ENCODE peak calls at places on chromosomes 12 and 14, in ten cellular contexts. Z is thoracic aorta, K is K562, I is epithelial cell of esophagus, U is astrocyte, V is foreskin fibroblast, Y is pancreas, Q is GM06990, M is brain microvascular endothelial cell, O is GM12865. J is an unnamed sample.

GRCh38 chr12:31206038-31206670 is 119.8 kb downstream of the SINHCAF start:
- DNase-seq in Z (no peak), K (no peak), I (peak), U (peak), V (peak), Y (no peak), Q (no peak), M (peak), O (no peak), J (peak)

GRCh38 chr12:71840226-71840847 is 778 bp downstream of the TBC1D15 start:
- DNase-seq in Z (no peak), K (peak), I (peak), U (peak), V (peak), Y (no peak), Q (no peak), M (peak), O (peak), J (peak)

GRCh38 chr14:54746019-54746418 is 156.6 kb downstream of the GCH1 start:
- DNase-seq in Z (no peak), K (no peak), I (no peak), U (no peak), V (no peak), Y (no peak), Q (no peak), M (no peak), O (no peak), J (no peak)

GRCh38 chr12:30414507-30414906 is 281.2 kb downstream of the IPO8 start:
- DNase-seq in Z (no peak), K (no peak), I (no peak), U (no peak), V (no peak), Y (no peak), Q (no peak), M (no peak), O (no peak), J (no peak)

GRCh38 chr12:28023156-28023887 is 50.8 kb upstream of the PTHLH start:
- DNase-seq in Z (no peak), K (no peak), I (peak), U (peak), V (peak), Y (no peak), Q (no peak), M (peak), O (no peak), J (peak)

GRCh38 chr12:50362671-50363070 is 33.7 kb downstream of the FAM186A start:
- DNase-seq in Z (no peak), K (no peak), I (no peak), U (no peak), V (no peak), Y (no peak), Q (no peak), M (no peak), O (no peak), J (no peak)

GRCh38 chr14:94100847-94101246 is 9.7 kb upstream of the IFI27 start:
- DNase-seq in Z (no peak), K (no peak), I (peak), U (peak), V (peak), Y (no peak), Q (no peak), M (peak), O (no peak), J (peak)

GRCh38 chr12:62957233-62957953 is 22.4 kb upstream of the PPM1H start:
- DNase-seq in Z (no peak), K (no peak), I (no peak), U (no peak), V (no peak), Y (no peak), Q (no peak), M (peak), O (no peak), J (peak)

GRCh38 chr12:6535960-6536847 is 1.9 kb downstream of the GAPDH start:
- DNase-seq in Z (no peak), K (no peak), I (no peak), U (no peak), V (no peak), Y (no peak), Q (no peak), M (no peak), O (peak), J (peak)

GRCh38 chr14:24312736-24313507 is 1.6 kb downstream of the LTB4R start:
- DNase-seq in Z (no peak), K (no peak), I (no peak), U (no peak), V (no peak), Y (no peak), Q (no peak), M (peak), O (peak), J (no peak)

GRCh38 chr14:23028800-23029199 is 5.9 kb downstream of the PSMB5 start:
- DNase-seq in Z (no peak), K (no peak), I (no peak), U (peak), V (no peak), Y (no peak), Q (no peak), M (no peak), O (no peak), J (no peak)

GRCh38 chr14:75450381-75451276 is 22.8 kb downstream of the JDP2 start:
- DNase-seq in Z (no peak), K (no peak), I (peak), U (peak), V (no peak), Y (peak), Q (no peak), M (no peak), O (no peak), J (peak)

GRCh38 chr12:109678732-109679131 is 34.9 kb upstream of the FAM222A start:
- DNase-seq in Z (no peak), K (no peak), I (no peak), U (no peak), V (no peak), Y (no peak), Q (no peak), M (no peak), O (no peak), J (no peak)

GRCh38 chr12:81705586-81705985 is 53.6 kb downstream of the PPFIA2 start:
- DNase-seq in Z (no peak), K (no peak), I (peak), U (peak), V (no peak), Y (no peak), Q (no peak), M (no peak), O (no peak), J (no peak)

GRCh38 chr12:121803861-121804416 is at the start of gene SETD1B:
- DNase-seq in Z (no peak), K (peak), I (peak), U (peak), V (peak), Y (peak), Q (peak), M (no peak), O (peak), J (peak)

GRCh38 chr12:52358575-52359350 is 8.5 kb downstream of the KRT85 start:
- DNase-seq in Z (no peak), K (no peak), I (no peak), U (no peak), V (no peak), Y (no peak), Q (peak), M (no peak), O (peak), J (no peak)

GRCh38 chr12:20214286-20214685 is 154.1 kb upstream of the PDE3A start:
- DNase-seq in Z (no peak), K (no peak), I (no peak), U (peak), V (no peak), Y (no peak), Q (no peak), M (no peak), O (no peak), J (peak)

GRCh38 chr14:95431199-95432145 is 85.0 kb downstream of the SYNE3 start:
- DNase-seq in Z (no peak), K (peak), I (peak), U (peak), V (no peak), Y (no peak), Q (no peak), M (peak), O (peak), J (peak)

GRCh38 chr12:131986847-131987398 is 37.2 kb downstream of the EP400 start:
- DNase-seq in Z (no peak), K (peak), I (no peak), U (no peak), V (no peak), Y (no peak), Q (no peak), M (no peak), O (no peak), J (no peak)

GRCh38 chr14:20818861-20819260 is 16.2 kb upstream of the RNASE1 start:
- DNase-seq in Z (no peak), K (no peak), I (no peak), U (no peak), V (no peak), Y (no peak), Q (no peak), M (no peak), O (no peak), J (no peak)

GRCh38 chr14:101017209-101017608 is 113.7 kb upstream of the RTL1 start:
- DNase-seq in Z (no peak), K (no peak), I (no peak), U (peak), V (no peak), Y (no peak), Q (no peak), M (peak), O (no peak), J (peak)

GRCh38 chr12:6112004-6112403 is 12.5 kb downstream of the VWF start:
- DNase-seq in Z (no peak), K (no peak), I (no peak), U (peak), V (no peak), Y (no peak), Q (no peak), M (no peak), O (no peak), J (no peak)

GRCh38 chr12:42759622-42760273 is 170.2 kb upstream of the PRICKLE1 start:
- DNase-seq in Z (peak), K (no peak), I (peak), U (peak), V (peak), Y (no peak), Q (no peak), M (no peak), O (no peak), J (peak)

GRCh38 chr12:34399631-34400422 is 377.5 kb downstream of the ALG10 start:
- DNase-seq in Z (no peak), K (peak), I (no peak), U (no peak), V (no peak), Y (peak), Q (no peak), M (no peak), O (no peak), J (no peak)

GRCh38 chr12:126051611-126052107 is 986.4 kb downstream of the AACS start:
- DNase-seq in Z (no peak), K (no peak), I (peak), U (peak), V (peak), Y (no peak), Q (no peak), M (no peak), O (no peak), J (peak)

GRCh38 chr12:51383281-51383905 is 7.8 kb downstream of the GALNT6 start:
- DNase-seq in Z (no peak), K (no peak), I (peak), U (no peak), V (no peak), Y (no peak), Q (no peak), M (no peak), O (peak), J (no peak)

GRCh38 chr14:97178781-97179180 is 381.6 kb downstream of the VRK1 start:
- DNase-seq in Z (no peak), K (no peak), I (no peak), U (peak), V (no peak), Y (no peak), Q (no peak), M (no peak), O (peak), J (peak)

GRCh38 chr12:6376079-6376941 is 947 bp upstream of the SCNN1A start:
- DNase-seq in Z (no peak), K (peak), I (peak), U (peak), V (peak), Y (no peak), Q (no peak), M (peak), O (no peak), J (peak)

GRCh38 chr14:76267322-76268012 is 108.5 kb upstream of the ESRRB start:
- DNase-seq in Z (no peak), K (no peak), I (peak), U (peak), V (peak), Y (peak), Q (no peak), M (peak), O (no peak), J (peak)

GRCh38 chr14:99734406-99735051 is 50.4 kb downstream of the CYP46A1 start:
- DNase-seq in Z (no peak), K (no peak), I (no peak), U (no peak), V (no peak), Y (peak), Q (no peak), M (no peak), O (no peak), J (no peak)

GRCh38 chr14:98290596-98290995 is 981.4 kb downstream of the BCL11B start:
- DNase-seq in Z (no peak), K (no peak), I (peak), U (peak), V (no peak), Y (no peak), Q (no peak), M (no peak), O (no peak), J (no peak)

GRCh38 chr12:58539295-58539694 is 381.0 kb downstream of the LRIG3 start:
- DNase-seq in Z (no peak), K (no peak), I (no peak), U (no peak), V (no peak), Y (no peak), Q (no peak), M (no peak), O (no peak), J (no peak)

GRCh38 chr12:44317651-44318126 is 481.8 kb downstream of the TMEM117 start:
- DNase-seq in Z (no peak), K (no peak), I (peak), U (peak), V (peak), Y (no peak), Q (peak), M (peak), O (peak), J (peak)

GRCh38 chr12:51019927-51020326 is 6.3 kb downstream of the SLC11A2 start:
- DNase-seq in Z (no peak), K (no peak), I (no peak), U (no peak), V (no peak), Y (no peak), Q (no peak), M (no peak), O (no peak), J (no peak)

GRCh38 chr14:36519431-36520321 is at the start of gene NKX2-1:
- DNase-seq in Z (no peak), K (no peak), I (no peak), U (no peak), V (no peak), Y (peak), Q (no peak), M (no peak), O (no peak), J (no peak)

GRCh38 chr14:74985806-74986205 is 16.9 kb upstream of the EIF2B2 start:
- DNase-seq in Z (no peak), K (peak), I (no peak), U (no peak), V (no peak), Y (no peak), Q (no peak), M (no peak), O (no peak), J (no peak)

GRCh38 chr12:49198431-49199155 is 9.7 kb upstream of the TUBA1A start:
- DNase-seq in Z (no peak), K (no peak), I (peak), U (peak), V (peak), Y (no peak), Q (no peak), M (peak), O (no peak), J (peak)
- H3K4me3 ChIP-seq in Z (no peak), K (no peak), I (no peak), U (peak), V (peak), Y (no peak), Q (no peak), M (no peak), O (no peak), J (peak)

GRCh38 chr14:41925409-41925808 is 318.7 kb downstream of the LRFN5 start:
- DNase-seq in Z (no peak), K (no peak), I (peak), U (no peak), V (no peak), Y (no peak), Q (no peak), M (no peak), O (no peak), J (peak)
- TF ChIP-seq CTCF in Z (no peak), K (no peak), I (peak), U (peak), V (no peak), Y (no peak), Q (no peak), M (peak), O (no peak), J (peak)

GRCh38 chr14:81509321-81509720 is 24.3 kb downstream of the SEL1L start:
- DNase-seq in Z (no peak), K (no peak), I (no peak), U (no peak), V (no peak), Y (no peak), Q (no peak), M (no peak), O (no peak), J (no peak)

GRCh38 chr14:81504864-81505263 is 28.8 kb downstream of the SEL1L start:
- DNase-seq in Z (no peak), K (no peak), I (no peak), U (no peak), V (no peak), Y (no peak), Q (no peak), M (no peak), O (no peak), J (no peak)

GRCh38 chr14:81506512-81506911 is 27.1 kb downstream of the SEL1L start:
- DNase-seq in Z (no peak), K (no peak), I (no peak), U (no peak), V (no peak), Y (no peak), Q (no peak), M (no peak), O (no peak), J (no peak)

GRCh38 chr14:81511110-81511900 is 22.3 kb downstream of the SEL1L start:
- DNase-seq in Z (no peak), K (no peak), I (no peak), U (no peak), V (no peak), Y (no peak), Q (no peak), M (no peak), O (no peak), J (no peak)

DNA sequence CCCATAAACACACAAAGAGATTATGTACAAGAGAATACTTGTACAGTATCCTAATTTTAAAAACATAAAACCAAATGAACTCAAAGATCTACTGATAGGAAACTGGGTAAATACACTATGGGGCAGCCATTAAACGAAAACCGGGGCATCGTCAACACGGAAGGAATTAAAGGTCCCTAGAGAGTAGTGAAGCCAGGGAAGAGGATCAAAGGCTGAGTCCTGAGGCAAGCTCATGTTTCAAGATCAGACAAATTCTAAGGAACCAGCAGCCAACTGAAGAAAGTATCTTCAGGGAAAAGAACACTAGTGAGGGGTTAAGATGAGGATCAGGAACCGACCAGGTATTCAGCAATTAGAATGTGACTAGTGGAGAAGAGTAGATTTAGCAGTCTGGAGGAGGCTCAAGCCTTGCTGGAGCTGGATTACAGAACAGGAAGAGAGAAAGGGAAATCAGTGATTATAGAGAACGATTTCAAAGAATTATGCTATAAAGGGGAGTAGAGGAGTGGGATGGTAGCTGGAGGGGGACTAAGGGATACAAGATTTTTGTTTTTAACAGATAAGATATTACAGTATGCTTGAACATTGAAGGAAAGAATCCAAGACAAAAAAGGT is 23.7 kb downstream of the SEL1L start:
- DNase-seq in Z (no peak), K (no peak), I (no peak), U (no peak), V (no peak), Y (no peak), Q (no peak), M (no peak), O (no peak), J (peak)
- H3K4me3 ChIP-seq in Z (no peak), K (no peak), I (no peak), U (no peak), V (no peak), Y (no peak), Q (no peak), M (no peak), O (no peak), J (no peak)

GRCh38 chr12:3901116-3901515 is 27.9 kb upstream of the PARP11 start:
- DNase-seq in Z (no peak), K (no peak), I (no peak), U (no peak), V (no peak), Y (no peak), Q (no peak), M (no peak), O (no peak), J (no peak)
- TF ChIP-seq CTCF in Z (no peak), K (no peak), I (no peak), U (no peak), V (no peak), Y (no peak), Q (no peak), M (no peak), O (no peak), J (no peak)

GRCh38 chr14:104660597-104660996 is 28.8 kb upstream of the INF2 start:
- DNase-seq in Z (no peak), K (no peak), I (no peak), U (no peak), V (no peak), Y (no peak), Q (peak), M (no peak), O (peak), J (no peak)
- H3K4me3 ChIP-seq in Z (no peak), K (no peak), I (no peak), U (no peak), V (no peak), Y (no peak), Q (peak), M (no peak), O (peak), J (no peak)

J was measured in fibroblast of the aortic adventitia.